ENCODE peak calls at places on chromosomes 13 and 19, in four cellular contexts. Y is COR-L47; Z is activated CD8-positive, alpha-beta T cell treated with anti-CD3 and anti-CD28 coated beads for 36 hours; N is adrenal gland. M is an unnamed sample.
A peak's percentile ranks its signal among the peaks of the same experiment; 100 is the strongest.

GRCh38 chr13:49052801-49053200 is 77.1 kb downstream of the FNDC3A start:
- DNase-seq in Y (no peak), Z (no peak), N (no peak), M (no peak)

GRCh38 chr19:13069415-13070369 is 33.0 kb downstream of the LYL1 start:
- DNase-seq in Y (peak; percentile 58), Z (no peak), N (no peak), M (no peak)

GRCh38 chr19:48629297-48629598 is 7.9 kb downstream of the DBP start:
- DNase-seq in Y (no peak), Z (no peak), N (no peak), M (no peak)

GRCh38 chr13:64675256-64675892 is 2554.8 kb downstream of the PCDH9 start:
- DNase-seq in Y (no peak), Z (no peak), N (no peak), M (no peak)

GRCh38 chr13:45063261-45063870 is 56.9 kb upstream of the GTF2F2 start:
- DNase-seq in Y (no peak), Z (no peak), N (no peak), M (no peak)

GRCh38 chr13:108961542-108962125 is 332.2 kb downstream of the MYO16 start:
- DNase-seq in Y (peak; percentile 40), Z (peak; percentile 4), N (no peak), M (no peak)

GRCh38 chr13:98071316-98071715 is 71.6 kb upstream of the FARP1 start:
- DNase-seq in Y (no peak), Z (no peak), N (no peak), M (no peak)

GRCh38 chr13:45448965-45449559 is 15.7 kb upstream of the COG3 start:
- DNase-seq in Y (no peak), Z (no peak), N (no peak), M (no peak)

M was measured in stimulated activated naive CD4-positive, alpha-beta T cell.